ENCODE peak calls at places on chromosome 1, in seven cellular contexts. G is prostate gland; J is psoas muscle; E is naive thymus-derived CD4-positive, alpha-beta T cell; Q is tibial nerve; R is mesendoderm; Z is ovary. I is an unnamed sample.

GRCh38 chr1:64608015-64608650 is 136.7 kb upstream of the RAVER2 start:
- DNase-seq in G (peak; percentile 47), J (no peak), E (no peak), Q (no peak), R (no peak), Z (no peak), I (no peak)

GRCh38 chr1:222240536-222241181 is 307.2 kb downstream of the HHIPL2 start:
- DNase-seq in G (no peak), J (no peak), E (no peak), Q (no peak), R (peak; percentile 23), Z (no peak), I (no peak)

GRCh38 chr1:152745765-152746444 is 11.9 kb upstream of the KPRP start:
- DNase-seq in G (no peak), J (no peak), E (no peak), Q (no peak), R (no peak), Z (no peak), I (no peak)

GRCh38 chr1:236133802-236134201 is 8.5 kb upstream of the GPR137B start:
- DNase-seq in G (no peak), J (no peak), E (no peak), Q (no peak), R (no peak), Z (no peak), I (no peak)

GRCh38 chr1:221327954-221328353 is 413.9 kb downstream of the DUSP10 start:
- DNase-seq in G (no peak), J (no peak), E (no peak), Q (no peak), R (no peak), Z (no peak), I (no peak)

GRCh38 chr1:96536576-96536975 is 185.0 kb upstream of the PTBP2 start:
- DNase-seq in G (no peak), J (no peak), E (no peak), Q (no peak), R (no peak), Z (no peak), I (no peak)

GRCh38 chr1:231924183-231924582 is 297.6 kb downstream of the DISC1 start:
- DNase-seq in G (no peak), J (no peak), E (no peak), Q (no peak), R (no peak), Z (no peak), I (no peak)

GRCh38 chr1:206684478-206685255 is at the start of gene MAPKAPK2:
- DNase-seq in G (peak; percentile 80), J (peak; percentile 86), E (peak; percentile 71), Q (peak; percentile 76), R (peak; percentile 74), Z (peak; percentile 83), I (no peak)

GRCh38 chr1:111402083-111402482 is 25.5 kb downstream of the OVGP1 start:
- DNase-seq in G (no peak), J (no peak), E (no peak), Q (no peak), R (no peak), Z (no peak), I (no peak)

GRCh38 chr1:174405219-174405618 is 42.5 kb upstream of the GPR52 start:
- DNase-seq in G (no peak), J (no peak), E (no peak), Q (no peak), R (no peak), Z (no peak), I (no peak)

GRCh38 chr1:21552715-21553114 is 43.5 kb downstream of the ALPL start:
- DNase-seq in G (no peak), J (no peak), E (no peak), Q (no peak), R (peak; percentile 37), Z (no peak), I (no peak)

GRCh38 chr1:10528066-10529014 is 53.6 kb downstream of the PEX14 start:
- DNase-seq in G (peak; percentile 65), J (peak; percentile 71), E (no peak), Q (no peak), R (peak; percentile 94), Z (no peak), I (peak; percentile 57)

GRCh38 chr1:193259619-193260018 is 73.2 kb upstream of the B3GALT2 start:
- DNase-seq in G (no peak), J (no peak), E (no peak), Q (no peak), R (no peak), Z (no peak), I (no peak)

GRCh38 chr1:22142315-22143064 is 407 bp downstream of the WNT4 start:
- DNase-seq in G (peak; percentile 42), J (peak; percentile 34), E (no peak), Q (no peak), R (peak; percentile 58), Z (peak; percentile 47), I (no peak)

GRCh38 chr1:19081218-19081893 is 124.9 kb upstream of the IFFO2 start:
- DNase-seq in G (no peak), J (peak; percentile 50), E (no peak), Q (peak; percentile 46), R (peak; percentile 35), Z (no peak), I (no peak)

GRCh38 chr1:155256101-155256852 is 994 bp upstream of the ENTREP3 start:
- DNase-seq in G (no peak), J (no peak), E (no peak), Q (no peak), R (no peak), Z (peak; percentile 46), I (no peak)

GRCh38 chr1:93991269-93991668 is 82.0 kb upstream of the GCLM start:
- DNase-seq in G (no peak), J (no peak), E (no peak), Q (no peak), R (no peak), Z (no peak), I (no peak)

GRCh38 chr1:59229138-59229537 is 67.8 kb upstream of the FGGY start:
- DNase-seq in G (no peak), J (no peak), E (no peak), Q (no peak), R (no peak), Z (no peak), I (no peak)

GRCh38 chr1:93358293-93358692 is 12.6 kb downstream of the DR1 start:
- DNase-seq in G (no peak), J (no peak), E (no peak), Q (no peak), R (peak; percentile 54), Z (no peak), I (no peak)

GRCh38 chr1:229621663-229622062 is 4.3 kb downstream of the TAF5L start:
- DNase-seq in G (no peak), J (no peak), E (no peak), Q (no peak), R (no peak), Z (no peak), I (no peak)

GRCh38 chr1:67347688-67348472 is 40.2 kb downstream of the IL12RB2 start:
- DNase-seq in G (peak; percentile 34), J (peak; percentile 27), E (no peak), Q (peak; percentile 52), R (peak; percentile 80), Z (peak; percentile 33), I (no peak)

GRCh38 chr1:17643861-17644703 is 104.6 kb downstream of the ARHGEF10L start:
- DNase-seq in G (no peak), J (no peak), E (no peak), Q (no peak), R (no peak), Z (no peak), I (no peak)

GRCh38 chr1:26529655-26530539 is at the start of gene RPS6KA1:
- DNase-seq in G (peak; percentile 75), J (peak; percentile 47), E (peak; percentile 58), Q (no peak), R (peak; percentile 76), Z (peak; percentile 75), I (no peak)

DNA sequence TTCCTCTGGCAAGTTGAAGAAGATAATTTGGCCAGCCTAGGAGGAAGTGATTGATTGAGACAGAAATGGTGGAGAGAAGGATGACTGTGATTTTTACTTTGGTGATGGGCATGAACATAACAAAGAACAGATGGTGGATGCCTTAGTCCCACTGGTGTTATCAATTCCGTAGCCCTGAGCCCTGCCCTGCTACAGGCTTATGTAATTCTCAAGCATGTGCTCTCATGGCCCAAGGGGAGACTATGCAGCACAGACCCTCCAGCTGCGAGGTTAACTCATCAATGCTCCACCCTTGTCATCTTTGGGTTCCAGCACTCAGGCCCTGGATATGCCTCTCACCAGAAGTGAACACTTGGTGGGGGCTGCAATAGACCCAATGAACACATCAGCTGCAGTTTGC is 62.7 kb upstream of the LRRC8D start:
- DNase-seq in G (no peak), J (no peak), E (no peak), Q (no peak), R (no peak), Z (no peak), I (no peak)
- H3K4me1 ChIP-seq in G (no peaks in the 10 kb centered on the region), J (no peaks in the 10 kb centered on the region), E (peaks cover 79% of the 10 kb centered on the region), Q (peaks cover 15% of the 10 kb centered on the region), R (peaks cover 5% of the 10 kb centered on the region), Z (no peaks in the 10 kb centered on the region), I (no peaks in the 10 kb centered on the region)

GRCh38 chr1:209431813-209432442 is 151.6 kb upstream of the CAMK1G start:
- DNase-seq in G (no peak), J (no peak), E (no peak), Q (no peak), R (no peak), Z (no peak), I (no peak)
- H3K4me1 ChIP-seq in G (no peaks in the 10 kb centered on the region), J (no peaks in the 10 kb centered on the region), E (no peaks in the 10 kb centered on the region), Q (no peaks in the 10 kb centered on the region), R (peaks cover 38% of the 10 kb centered on the region), Z (no peaks in the 10 kb centered on the region), I (no peaks in the 10 kb centered on the region)

GRCh38 chr1:225447649-225448048 is 19.8 kb upstream of the LBR start:
- DNase-seq in G (peak; percentile 72), J (no peak), E (no peak), Q (peak; percentile 45), R (no peak), Z (peak; percentile 74), I (no peak)

GRCh38 chr1:225447001-225447615 is 19.3 kb upstream of the LBR start:
- DNase-seq in G (no peak), J (no peak), E (no peak), Q (no peak), R (no peak), Z (no peak), I (no peak)

GRCh38 chr1:225449261-225449660 is 21.4 kb upstream of the LBR start:
- DNase-seq in G (peak; percentile 56), J (no peak), E (no peak), Q (no peak), R (no peak), Z (no peak), I (no peak)

GRCh38 chr1:225449774-225450173 is 21.9 kb upstream of the LBR start:
- DNase-seq in G (no peak), J (no peak), E (no peak), Q (no peak), R (no peak), Z (no peak), I (no peak)

GRCh38 chr1:225448146-225448805 is 20.4 kb upstream of the LBR start:
- DNase-seq in G (no peak), J (no peak), E (no peak), Q (no peak), R (no peak), Z (no peak), I (no peak)
- H3K4me1 ChIP-seq in G (peaks cover 2% of the 10 kb centered on the region), J (peaks cover 8% of the 10 kb centered on the region), E (peaks cover 32% of the 10 kb centered on the region), Q (peaks cover 15% of the 10 kb centered on the region), R (peaks cover 12% of the 10 kb centered on the region), Z (peaks cover 12% of the 10 kb centered on the region), I (peaks cover 44% of the 10 kb centered on the region)

DNA sequence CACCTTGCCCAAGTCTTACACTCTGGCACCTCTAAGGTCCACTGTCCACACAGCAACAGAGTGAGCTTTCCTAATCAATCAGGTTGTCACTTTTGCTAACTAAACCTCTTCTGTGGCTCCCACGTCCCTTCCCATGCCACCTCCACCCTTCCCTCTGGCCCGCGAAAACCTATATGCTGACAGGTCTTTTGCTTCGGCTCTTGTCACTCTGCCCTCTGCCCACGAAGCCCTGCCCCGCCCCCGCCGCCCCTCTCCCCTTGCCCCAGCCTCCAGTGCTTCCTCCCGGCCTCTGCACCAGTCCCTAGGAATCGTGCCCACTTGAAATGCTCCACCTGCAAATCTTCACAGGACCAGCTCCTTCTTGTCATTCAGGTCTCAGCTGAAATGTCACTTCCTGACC is 8.1 kb downstream of the TP53BP2 start:
- DNase-seq in G (no peak), J (no peak), E (no peak), Q (no peak), R (no peak), Z (no peak), I (no peak)
- H3K4me1 ChIP-seq in G (no peaks in the 10 kb centered on the region), J (peaks cover 72% of the 10 kb centered on the region), E (peaks cover 45% of the 10 kb centered on the region), Q (peaks cover 37% of the 10 kb centered on the region), R (peaks cover 25% of the 10 kb centered on the region), Z (peaks cover 5% of the 10 kb centered on the region), I (peaks cover 94% of the 10 kb centered on the region)

I was measured in thoracic aorta.